ENCODE peak calls at places on chromosome 16, in five cellular contexts. One of them, this sample, is unnamed.

GRCh38 chr16:72921620-72922019 is 126.3 kb downstream of the ZFHX3 start:
- DNase-seq in SK-N-SH: peak; percentile 89
- DNase-seq in suprapubic skin: no peak
- DNase-seq in K562: no peak
- DNase-seq in stomach: no peak
- DNase-seq in this sample: no peak

GRCh38 chr16:79298476-79299153 is 301.9 kb downstream of the MAF start:
- DNase-seq in SK-N-SH: no peak
- DNase-seq in suprapubic skin: no peak
- DNase-seq in K562: no peak
- DNase-seq in stomach: no peak
- DNase-seq in this sample: no peak

GRCh38 chr16:13756411-13756810 is 163.5 kb upstream of the ERCC4 start:
- DNase-seq in SK-N-SH: no peak
- DNase-seq in suprapubic skin: no peak
- DNase-seq in K562: no peak
- DNase-seq in stomach: no peak
- DNase-seq in this sample: no peak

GRCh38 chr16:78675312-78675711 is 575.9 kb downstream of the WWOX start:
- DNase-seq in SK-N-SH: no peak
- DNase-seq in suprapubic skin: no peak
- DNase-seq in K562: no peak
- DNase-seq in stomach: no peak
- DNase-seq in this sample: peak; percentile 48

GRCh38 chr16:22397459-22397858 is 23.0 kb upstream of the CDR2 start:
- DNase-seq in SK-N-SH: no peak
- DNase-seq in suprapubic skin: no peak
- DNase-seq in K562: no peak
- DNase-seq in stomach: no peak
- DNase-seq in this sample: no peak

GRCh38 chr16:75653926-75654325 is 6.4 kb downstream of the TERF2IP start:
- DNase-seq in SK-N-SH: peak; percentile 30
- DNase-seq in suprapubic skin: no peak
- DNase-seq in K562: no peak
- DNase-seq in stomach: no peak
- DNase-seq in this sample: no peak

GRCh38 chr16:66274335-66275110 is 92.0 kb upstream of the CDH5 start:
- DNase-seq in SK-N-SH: peak; percentile 45
- DNase-seq in suprapubic skin: no peak
- DNase-seq in K562: no peak
- DNase-seq in stomach: no peak
- DNase-seq in this sample: no peak

GRCh38 chr16:2769675-2770056 is 7.4 kb downstream of the ELOB start:
- DNase-seq in SK-N-SH: no peak
- DNase-seq in suprapubic skin: no peak
- DNase-seq in K562: no peak
- DNase-seq in stomach: peak; percentile 75
- DNase-seq in this sample: no peak

GRCh38 chr16:86391987-86392386 is 118.3 kb upstream of the FOXF1 start:
- DNase-seq in SK-N-SH: no peak
- DNase-seq in suprapubic skin: no peak
- DNase-seq in K562: no peak
- DNase-seq in stomach: no peak
- DNase-seq in this sample: no peak

GRCh38 chr16:52578829-52579193 is 31.9 kb upstream of the TOX3 start:
- DNase-seq in SK-N-SH: no peak
- DNase-seq in suprapubic skin: no peak
- DNase-seq in K562: no peak
- DNase-seq in stomach: no peak
- DNase-seq in this sample: no peak

GRCh38 chr16:85370881-85371651 is 242.1 kb upstream of the GSE1 start:
- DNase-seq in SK-N-SH: peak; percentile 84
- DNase-seq in suprapubic skin: no peak
- DNase-seq in K562: peak; percentile 69
- DNase-seq in stomach: peak; percentile 88
- DNase-seq in this sample: peak; percentile 82

GRCh38 chr16:74867281-74867849 is 92.7 kb upstream of the FA2H start:
- DNase-seq in SK-N-SH: no peak
- DNase-seq in suprapubic skin: no peak
- DNase-seq in K562: no peak
- DNase-seq in stomach: no peak
- DNase-seq in this sample: no peak

GRCh38 chr16:17817943-17818342 is 347.2 kb upstream of the XYLT1 start:
- DNase-seq in SK-N-SH: no peak
- DNase-seq in suprapubic skin: no peak
- DNase-seq in K562: no peak
- DNase-seq in stomach: no peak
- DNase-seq in this sample: no peak

GRCh38 chr16:20920091-20920490 is 19.5 kb downstream of the LYRM1 start:
- DNase-seq in SK-N-SH: no peak
- DNase-seq in suprapubic skin: no peak
- DNase-seq in K562: no peak
- DNase-seq in stomach: no peak
- DNase-seq in this sample: no peak

GRCh38 chr16:83826146-83826913 is 18.6 kb downstream of the HSBP1 start:
- DNase-seq in SK-N-SH: peak; percentile 86
- DNase-seq in suprapubic skin: peak; percentile 93
- DNase-seq in K562: peak; percentile 91
- DNase-seq in stomach: peak; percentile 93
- DNase-seq in this sample: peak; percentile 89

GRCh38 chr16:85539084-85539483 is 74.0 kb upstream of the GSE1 start:
- DNase-seq in SK-N-SH: no peak
- DNase-seq in suprapubic skin: no peak
- DNase-seq in K562: no peak
- DNase-seq in stomach: no peak
- DNase-seq in this sample: no peak

GRCh38 chr16:17858061-17858460 is 387.3 kb upstream of the XYLT1 start:
- DNase-seq in SK-N-SH: no peak
- DNase-seq in suprapubic skin: no peak
- DNase-seq in K562: no peak
- DNase-seq in stomach: no peak
- DNase-seq in this sample: no peak

GRCh38 chr16:30353438-30354129 is 1.5 kb downstream of the CD2BP2 start:
- DNase-seq in SK-N-SH: no peak
- DNase-seq in suprapubic skin: no peak
- DNase-seq in K562: no peak
- DNase-seq in stomach: no peak
- DNase-seq in this sample: no peak

GRCh38 chr16:86901483-86901882 is 323.1 kb downstream of the FOXL1 start:
- DNase-seq in SK-N-SH: no peak
- DNase-seq in suprapubic skin: no peak
- DNase-seq in K562: no peak
- DNase-seq in stomach: no peak
- DNase-seq in this sample: no peak

GRCh38 chr16:84964729-84965128 is 46.6 kb downstream of the ZDHHC7 start:
- DNase-seq in SK-N-SH: no peak
- DNase-seq in suprapubic skin: no peak
- DNase-seq in K562: no peak
- DNase-seq in stomach: no peak
- DNase-seq in this sample: no peak

GRCh38 chr16:67641779-67642708 is 2.9 kb upstream of the CARMIL2 start:
- DNase-seq in SK-N-SH: no peak
- DNase-seq in suprapubic skin: peak; percentile 67
- DNase-seq in K562: no peak
- DNase-seq in stomach: peak; percentile 75
- DNase-seq in this sample: peak; percentile 67

GRCh38 chr16:49546059-49546458 is 172.5 kb downstream of the C16orf78 start:
- DNase-seq in SK-N-SH: no peak
- DNase-seq in suprapubic skin: no peak
- DNase-seq in K562: no peak
- DNase-seq in stomach: no peak
- DNase-seq in this sample: no peak

GRCh38 chr16:87176735-87177134 is 140.5 kb downstream of the C16orf95 start:
- DNase-seq in SK-N-SH: no peak
- DNase-seq in suprapubic skin: no peak
- DNase-seq in K562: no peak
- DNase-seq in stomach: no peak
- DNase-seq in this sample: no peak

GRCh38 chr16:66858740-66859396 is 14.7 kb downstream of the CA7 start:
- DNase-seq in SK-N-SH: peak; percentile 19
- DNase-seq in suprapubic skin: no peak
- DNase-seq in K562: peak; percentile 6
- DNase-seq in stomach: peak; percentile 48
- DNase-seq in this sample: no peak

GRCh38 chr16:66416981-66417700 is 10.0 kb upstream of the BEAN1 start:
- DNase-seq in SK-N-SH: no peak
- DNase-seq in suprapubic skin: no peak
- DNase-seq in K562: no peak
- DNase-seq in stomach: no peak
- DNase-seq in this sample: no peak

GRCh38 chr16:73202176-73202729 is 154.3 kb upstream of the ZFHX3 start:
- DNase-seq in SK-N-SH: no peak
- DNase-seq in suprapubic skin: no peak
- DNase-seq in K562: no peak
- DNase-seq in stomach: no peak
- DNase-seq in this sample: no peak

GRCh38 chr16:10326647-10327046 is 59.2 kb upstream of the ATF7IP2 start:
- DNase-seq in SK-N-SH: no peak
- DNase-seq in suprapubic skin: no peak
- DNase-seq in K562: no peak
- DNase-seq in stomach: no peak
- DNase-seq in this sample: no peak

GRCh38 chr16:24102120-24102740 is 153.9 kb upstream of the CACNG3 start:
- DNase-seq in SK-N-SH: peak; percentile 82
- DNase-seq in suprapubic skin: no peak
- DNase-seq in K562: peak; percentile 41
- DNase-seq in stomach: no peak
- DNase-seq in this sample: no peak

GRCh38 chr16:24668481-24669001 is 60.9 kb upstream of the TNRC6A start:
- DNase-seq in SK-N-SH: no peak
- DNase-seq in suprapubic skin: no peak
- DNase-seq in K562: no peak
- DNase-seq in stomach: no peak
- DNase-seq in this sample: no peak

GRCh38 chr16:5460701-5461100 is 363.1 kb upstream of the EEF2KMT start:
- DNase-seq in SK-N-SH: peak; percentile 14
- DNase-seq in suprapubic skin: no peak
- DNase-seq in K562: no peak
- DNase-seq in stomach: no peak
- DNase-seq in this sample: no peak

GRCh38 chr16:5461574-5461973 is 364.0 kb upstream of the EEF2KMT start:
- DNase-seq in SK-N-SH: peak; percentile 72
- DNase-seq in suprapubic skin: no peak
- DNase-seq in K562: no peak
- DNase-seq in stomach: no peak
- DNase-seq in this sample: no peak

GRCh38 chr16:5461141-5461540 is 363.5 kb upstream of the EEF2KMT start:
- DNase-seq in SK-N-SH: peak; percentile 41
- DNase-seq in suprapubic skin: no peak
- DNase-seq in K562: no peak
- DNase-seq in stomach: no peak
- DNase-seq in this sample: no peak

GRCh38 chr16:5455110-5455509 is 357.5 kb upstream of the EEF2KMT start:
- DNase-seq in SK-N-SH: no peak
- DNase-seq in suprapubic skin: no peak
- DNase-seq in K562: no peak
- DNase-seq in stomach: no peak
- DNase-seq in this sample: no peak

GRCh38 chr16:5459863-5460262 is 362.3 kb upstream of the EEF2KMT start:
- DNase-seq in SK-N-SH: no peak
- DNase-seq in suprapubic skin: no peak
- DNase-seq in K562: no peak
- DNase-seq in stomach: no peak
- DNase-seq in this sample: no peak
- H3K9me3 ChIP-seq in SK-N-SH: no peaks in the 10 kb centered on the region
- H3K9me3 ChIP-seq in suprapubic skin: no peaks in the 10 kb centered on the region
- H3K9me3 ChIP-seq in K562: no peaks in the 10 kb centered on the region
- H3K9me3 ChIP-seq in stomach: no peaks in the 10 kb centered on the region
- H3K9me3 ChIP-seq in this sample: no peaks in the 10 kb centered on the region

GRCh38 chr16:693766-694165 is 3.6 kb upstream of the WDR24 start:
- DNase-seq in SK-N-SH: no peak
- DNase-seq in suprapubic skin: no peak
- DNase-seq in K562: peak; percentile 42
- DNase-seq in stomach: no peak
- DNase-seq in this sample: no peak
- H3K4me3 ChIP-seq in SK-N-SH: no peak overlapping the region
- H3K4me3 ChIP-seq in suprapubic skin: peak overlapping the region; percentile 50
- H3K4me3 ChIP-seq in K562: no peak overlapping the region
- H3K4me3 ChIP-seq in stomach: no peak overlapping the region
- H3K4me3 ChIP-seq in this sample: no peak overlapping the region

DNA sequence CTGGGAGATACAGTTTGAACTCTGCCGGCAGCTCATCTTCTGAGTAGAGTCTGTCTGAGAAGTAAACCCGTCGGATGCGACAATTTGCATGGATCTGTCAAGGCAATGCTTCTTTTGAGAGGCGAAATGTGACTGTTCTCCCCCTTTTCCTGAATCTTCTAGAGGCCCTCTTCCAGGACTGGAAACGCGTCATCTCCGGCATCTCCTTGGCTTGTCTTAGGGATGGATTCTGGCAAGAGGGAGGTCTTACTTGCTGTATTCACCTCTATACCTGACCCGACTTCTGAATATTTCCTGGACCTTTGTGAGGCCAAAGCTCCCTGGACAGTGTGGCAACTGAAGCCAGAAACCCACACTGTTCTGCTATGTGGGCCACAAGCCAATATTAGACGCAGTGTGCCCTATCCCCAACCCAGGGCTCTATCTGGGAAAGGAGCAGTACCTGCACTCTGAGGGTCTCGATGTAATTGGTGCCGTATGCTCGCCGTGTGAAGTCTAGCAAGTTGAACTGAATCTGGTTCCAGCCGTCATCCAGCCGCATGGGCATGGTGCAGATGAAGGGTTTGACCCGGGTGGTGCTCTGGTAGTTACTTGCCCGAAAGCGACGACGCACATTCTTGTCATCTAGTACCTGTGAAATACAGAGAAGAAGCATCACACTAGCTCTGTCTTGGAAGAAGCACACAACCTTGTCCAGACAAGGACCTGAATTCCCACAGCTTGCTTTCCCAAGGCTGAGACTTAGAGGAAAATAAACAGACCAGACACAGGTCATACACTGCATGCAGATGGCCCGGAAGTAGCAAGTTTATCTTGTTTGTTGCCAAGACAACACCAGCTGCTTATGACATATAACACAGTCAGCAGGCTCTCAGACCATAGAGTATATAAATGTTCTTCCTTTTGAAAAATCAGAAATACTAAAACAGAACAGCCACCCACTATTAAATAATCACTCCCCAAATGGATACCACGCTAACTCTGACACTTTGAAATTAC is 14.1 kb downstream of the CFAP20 start:
- DNase-seq in SK-N-SH: peak; percentile 68
- DNase-seq in suprapubic skin: peak; percentile 41
- DNase-seq in K562: no peak
- DNase-seq in stomach: no peak
- DNase-seq in this sample: no peak
- TF ChIP-seq POLR2AphosphoS5 in SK-N-SH: no peak
- TF ChIP-seq POLR2AphosphoS5 in suprapubic skin: no peak
- TF ChIP-seq POLR2AphosphoS5 in K562: no peak
- TF ChIP-seq POLR2AphosphoS5 in stomach: no peak
- TF ChIP-seq POLR2AphosphoS5 in this sample: no peak

DNA sequence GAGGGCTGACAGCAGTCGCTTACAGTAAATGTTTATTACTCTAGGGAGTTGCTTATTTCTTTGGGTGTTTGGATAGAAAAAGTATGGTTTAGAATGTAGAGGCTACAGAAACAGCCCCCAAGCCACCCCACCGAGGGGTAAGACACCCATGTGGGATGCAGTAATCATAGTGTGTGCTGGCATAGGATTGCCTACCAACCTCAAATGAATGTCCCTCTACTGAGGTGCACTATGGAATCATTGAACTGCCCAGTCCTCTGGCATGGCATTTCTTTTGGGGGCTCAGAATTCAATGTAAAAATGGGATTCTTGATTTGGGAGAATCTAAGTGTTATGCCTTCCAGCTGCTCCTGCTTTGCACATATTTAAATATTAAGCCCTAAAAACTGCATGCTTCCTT is 46.8 kb downstream of the ZNF267 start:
- DNase-seq in SK-N-SH: no peak
- DNase-seq in suprapubic skin: no peak
- DNase-seq in K562: no peak
- DNase-seq in stomach: no peak
- DNase-seq in this sample: no peak
- H3K9me3 ChIP-seq in SK-N-SH: peaks cover 33% of the 10 kb centered on the region
- H3K9me3 ChIP-seq in suprapubic skin: peaks cover 68% of the 10 kb centered on the region
- H3K9me3 ChIP-seq in K562: peaks cover 25% of the 10 kb centered on the region
- H3K9me3 ChIP-seq in stomach: peaks cover 57% of the 10 kb centered on the region
- H3K9me3 ChIP-seq in this sample: no peaks in the 10 kb centered on the region

This sample was measured in prostate gland.